ENCODE peak calls at places on chromosomes 13 and 19, in ten cellular contexts. One of them, this sample, is unnamed.

GRCh38 chr13:46211116-46211515 is 612 bp upstream of the LRRC63 start:
- DNase-seq in IMR-90: no peak
- DNase-seq in caudate nucleus: no peak
- DNase-seq in mammary epithelial cell: no peak
- DNase-seq in GM23248: no peak
- DNase-seq in H1: no peak
- DNase-seq in small intestine: peak; percentile 17
- DNase-seq in left ventricle myocardium inferior: no peak
- DNase-seq in substantia nigra: no peak
- DNase-seq in dorsolateral prefrontal cortex: no peak
- DNase-seq in this sample: no peak

GRCh38 chr19:38046254-38047047 is 139.4 kb downstream of the SIPA1L3 start:
- DNase-seq in dorsolateral prefrontal cortex: no peak
- DNase-seq in left ventricle myocardium inferior: no peak
- DNase-seq in small intestine: no peak
- DNase-seq in substantia nigra: no peak
- DNase-seq in mammary epithelial cell: no peak
- DNase-seq in H1: no peak
- DNase-seq in caudate nucleus: no peak
- DNase-seq in GM23248: no peak
- DNase-seq in IMR-90: no peak
- DNase-seq in this sample: no peak

GRCh38 chr19:342128-342455 is 2.5 kb downstream of the MIER2 start:
- DNase-seq in left ventricle myocardium inferior: no peak
- DNase-seq in caudate nucleus: no peak
- DNase-seq in mammary epithelial cell: no peak
- DNase-seq in GM23248: no peak
- DNase-seq in H1: no peak
- DNase-seq in IMR-90: no peak
- DNase-seq in small intestine: no peak
- DNase-seq in dorsolateral prefrontal cortex: peak; percentile 35
- DNase-seq in substantia nigra: no peak
- DNase-seq in this sample: no peak

GRCh38 chr19:15331419-15332310 is 674 bp downstream of the BRD4 start:
- DNase-seq in IMR-90: no peak
- DNase-seq in H1: no peak
- DNase-seq in small intestine: peak; percentile 54
- DNase-seq in dorsolateral prefrontal cortex: peak; percentile 53
- DNase-seq in mammary epithelial cell: peak; percentile 46
- DNase-seq in left ventricle myocardium inferior: peak; percentile 60
- DNase-seq in caudate nucleus: no peak
- DNase-seq in GM23248: peak; percentile 80
- DNase-seq in substantia nigra: peak; percentile 59
- DNase-seq in this sample: no peak

GRCh38 chr19:42216653-42217521 is 590 bp downstream of the DEDD2 start:
- DNase-seq in caudate nucleus: no peak
- DNase-seq in small intestine: peak; percentile 56
- DNase-seq in left ventricle myocardium inferior: peak; percentile 46
- DNase-seq in GM23248: peak; percentile 70
- DNase-seq in substantia nigra: peak; percentile 56
- DNase-seq in H1: no peak
- DNase-seq in IMR-90: peak; percentile 16
- DNase-seq in mammary epithelial cell: peak; percentile 53
- DNase-seq in dorsolateral prefrontal cortex: peak; percentile 66
- DNase-seq in this sample: no peak

GRCh38 chr19:37007587-37008220 is 70.5 kb upstream of the ZNF420 start:
- DNase-seq in substantia nigra: no peak
- DNase-seq in small intestine: peak; percentile 3
- DNase-seq in GM23248: peak; percentile 12
- DNase-seq in H1: peak; percentile 1
- DNase-seq in IMR-90: no peak
- DNase-seq in dorsolateral prefrontal cortex: no peak
- DNase-seq in caudate nucleus: no peak
- DNase-seq in left ventricle myocardium inferior: peak; percentile 80
- DNase-seq in mammary epithelial cell: peak; percentile 13
- DNase-seq in this sample: no peak

GRCh38 chr13:114259374-114259773 is 22.0 kb upstream of the UPF3A start:
- DNase-seq in left ventricle myocardium inferior: no peak
- DNase-seq in dorsolateral prefrontal cortex: no peak
- DNase-seq in substantia nigra: no peak
- DNase-seq in H1: no peak
- DNase-seq in caudate nucleus: no peak
- DNase-seq in small intestine: no peak
- DNase-seq in mammary epithelial cell: no peak
- DNase-seq in GM23248: no peak
- DNase-seq in IMR-90: no peak
- DNase-seq in this sample: no peak

GRCh38 chr13:66501187-66501586 is 728.9 kb downstream of the PCDH9 start:
- DNase-seq in caudate nucleus: no peak
- DNase-seq in mammary epithelial cell: peak; percentile 4
- DNase-seq in IMR-90: peak; percentile 78
- DNase-seq in GM23248: no peak
- DNase-seq in small intestine: no peak
- DNase-seq in H1: no peak
- DNase-seq in dorsolateral prefrontal cortex: no peak
- DNase-seq in left ventricle myocardium inferior: no peak
- DNase-seq in substantia nigra: no peak
- DNase-seq in this sample: no peak

GRCh38 chr19:5695649-5696195 is 5.6 kb downstream of the RPL36 start:
- DNase-seq in GM23248: no peak
- DNase-seq in caudate nucleus: no peak
- DNase-seq in left ventricle myocardium inferior: no peak
- DNase-seq in dorsolateral prefrontal cortex: no peak
- DNase-seq in substantia nigra: no peak
- DNase-seq in IMR-90: no peak
- DNase-seq in small intestine: no peak
- DNase-seq in mammary epithelial cell: no peak
- DNase-seq in H1: no peak
- DNase-seq in this sample: no peak

GRCh38 chr19:15436826-15437110 is 13.0 kb downstream of the WIZ start:
- DNase-seq in caudate nucleus: no peak
- DNase-seq in small intestine: no peak
- DNase-seq in mammary epithelial cell: no peak
- DNase-seq in GM23248: no peak
- DNase-seq in substantia nigra: no peak
- DNase-seq in dorsolateral prefrontal cortex: no peak
- DNase-seq in left ventricle myocardium inferior: no peak
- DNase-seq in IMR-90: no peak
- DNase-seq in H1: no peak
- DNase-seq in this sample: no peak

GRCh38 chr13:30308548-30308947 is 1.2 kb upstream of the KATNAL1 start:
- DNase-seq in left ventricle myocardium inferior: no peak
- DNase-seq in caudate nucleus: no peak
- DNase-seq in H1: no peak
- DNase-seq in substantia nigra: no peak
- DNase-seq in mammary epithelial cell: no peak
- DNase-seq in GM23248: peak; percentile 53
- DNase-seq in IMR-90: peak; percentile 41
- DNase-seq in dorsolateral prefrontal cortex: no peak
- DNase-seq in small intestine: no peak
- DNase-seq in this sample: no peak

GRCh38 chr19:38263696-38264485 is 482 bp upstream of the SPINT2 start:
- DNase-seq in small intestine: peak; percentile 97
- DNase-seq in IMR-90: peak; percentile 45
- DNase-seq in GM23248: peak; percentile 64
- DNase-seq in substantia nigra: peak; percentile 32
- DNase-seq in mammary epithelial cell: peak; percentile 95
- DNase-seq in dorsolateral prefrontal cortex: peak; percentile 79
- DNase-seq in left ventricle myocardium inferior: no peak
- DNase-seq in H1: peak; percentile 80
- DNase-seq in caudate nucleus: peak; percentile 28
- DNase-seq in this sample: peak; percentile 67

GRCh38 chr19:8826371-8826770 is 5.7 kb downstream of the ZNF558 start:
- DNase-seq in IMR-90: no peak
- DNase-seq in GM23248: no peak
- DNase-seq in caudate nucleus: no peak
- DNase-seq in H1: no peak
- DNase-seq in substantia nigra: no peak
- DNase-seq in small intestine: no peak
- DNase-seq in mammary epithelial cell: no peak
- DNase-seq in dorsolateral prefrontal cortex: no peak
- DNase-seq in left ventricle myocardium inferior: no peak
- DNase-seq in this sample: no peak

GRCh38 chr19:46035546-46035945 is 5.3 kb downstream of the IGFL4 start:
- DNase-seq in small intestine: no peak
- DNase-seq in left ventricle myocardium inferior: no peak
- DNase-seq in H1: no peak
- DNase-seq in GM23248: no peak
- DNase-seq in substantia nigra: no peak
- DNase-seq in mammary epithelial cell: no peak
- DNase-seq in caudate nucleus: no peak
- DNase-seq in dorsolateral prefrontal cortex: no peak
- DNase-seq in IMR-90: no peak
- DNase-seq in this sample: no peak

GRCh38 chr19:7874080-7874856 is at the start of gene PRR36:
- DNase-seq in H1: no peak
- DNase-seq in left ventricle myocardium inferior: no peak
- DNase-seq in GM23248: no peak
- DNase-seq in IMR-90: no peak
- DNase-seq in caudate nucleus: peak; percentile 41
- DNase-seq in substantia nigra: peak; percentile 48
- DNase-seq in dorsolateral prefrontal cortex: peak; percentile 84
- DNase-seq in mammary epithelial cell: no peak
- DNase-seq in small intestine: no peak
- DNase-seq in this sample: no peak

GRCh38 chr19:23531231-23531790 is 136.0 kb upstream of the ZNF91 start:
- DNase-seq in IMR-90: no peak
- DNase-seq in dorsolateral prefrontal cortex: no peak
- DNase-seq in GM23248: no peak
- DNase-seq in mammary epithelial cell: no peak
- DNase-seq in small intestine: no peak
- DNase-seq in H1: no peak
- DNase-seq in substantia nigra: no peak
- DNase-seq in left ventricle myocardium inferior: no peak
- DNase-seq in caudate nucleus: no peak
- DNase-seq in this sample: no peak

GRCh38 chr19:21202865-21203494 is 61.1 kb downstream of the ZNF431 start:
- DNase-seq in caudate nucleus: no peak
- DNase-seq in left ventricle myocardium inferior: no peak
- DNase-seq in H1: peak; percentile 61
- DNase-seq in GM23248: peak; percentile 63
- DNase-seq in small intestine: no peak
- DNase-seq in mammary epithelial cell: peak; percentile 38
- DNase-seq in dorsolateral prefrontal cortex: no peak
- DNase-seq in substantia nigra: peak; percentile 1
- DNase-seq in IMR-90: peak; percentile 14
- DNase-seq in this sample: no peak

GRCh38 chr19:16200038-16200775 is 2.5 kb downstream of the AP1M1 start:
- DNase-seq in dorsolateral prefrontal cortex: no peak
- DNase-seq in left ventricle myocardium inferior: no peak
- DNase-seq in H1: no peak
- DNase-seq in IMR-90: peak; percentile 33
- DNase-seq in small intestine: peak; percentile 94
- DNase-seq in mammary epithelial cell: no peak
- DNase-seq in GM23248: peak; percentile 69
- DNase-seq in caudate nucleus: no peak
- DNase-seq in substantia nigra: no peak
- DNase-seq in this sample: no peak

GRCh38 chr19:27860309-27860934 is 1352.5 kb downstream of the UQCRFS1 start:
- DNase-seq in caudate nucleus: no peak
- DNase-seq in IMR-90: no peak
- DNase-seq in H1: no peak
- DNase-seq in dorsolateral prefrontal cortex: no peak
- DNase-seq in substantia nigra: no peak
- DNase-seq in mammary epithelial cell: peak; percentile 44
- DNase-seq in small intestine: no peak
- DNase-seq in left ventricle myocardium inferior: no peak
- DNase-seq in GM23248: no peak
- DNase-seq in this sample: no peak
- H3K27ac ChIP-seq in caudate nucleus: no peak overlapping the region
- H3K27ac ChIP-seq in IMR-90: no peak overlapping the region
- H3K27ac ChIP-seq in H1: no peak overlapping the region
- H3K27ac ChIP-seq in dorsolateral prefrontal cortex: no peak overlapping the region
- H3K27ac ChIP-seq in substantia nigra: no peak overlapping the region
- H3K27ac ChIP-seq in mammary epithelial cell: no peak overlapping the region
- H3K27ac ChIP-seq in small intestine: no peak overlapping the region
- H3K27ac ChIP-seq in left ventricle myocardium inferior: no peak overlapping the region
- H3K27ac ChIP-seq in GM23248: no peak overlapping the region
- H3K27ac ChIP-seq in this sample: no peak overlapping the region

GRCh38 chr13:94198666-94199065 is 280.8 kb downstream of the DCT start:
- DNase-seq in left ventricle myocardium inferior: no peak
- DNase-seq in dorsolateral prefrontal cortex: no peak
- DNase-seq in GM23248: no peak
- DNase-seq in IMR-90: no peak
- DNase-seq in caudate nucleus: no peak
- DNase-seq in mammary epithelial cell: no peak
- DNase-seq in H1: no peak
- DNase-seq in substantia nigra: no peak
- DNase-seq in small intestine: no peak
- DNase-seq in this sample: no peak
- H3K27ac ChIP-seq in left ventricle myocardium inferior: no peak overlapping the region
- H3K27ac ChIP-seq in dorsolateral prefrontal cortex: no peak overlapping the region
- H3K27ac ChIP-seq in GM23248: no peak overlapping the region
- H3K27ac ChIP-seq in IMR-90: no peak overlapping the region
- H3K27ac ChIP-seq in caudate nucleus: no peak overlapping the region
- H3K27ac ChIP-seq in mammary epithelial cell: no peak overlapping the region
- H3K27ac ChIP-seq in H1: no peak overlapping the region
- H3K27ac ChIP-seq in substantia nigra: no peak overlapping the region
- H3K27ac ChIP-seq in small intestine: no peak overlapping the region
- H3K27ac ChIP-seq in this sample: no peak overlapping the region

GRCh38 chr13:44693156-44693826 is 117.2 kb upstream of the TSC22D1 start:
- DNase-seq in mammary epithelial cell: no peak
- DNase-seq in small intestine: no peak
- DNase-seq in GM23248: no peak
- DNase-seq in substantia nigra: no peak
- DNase-seq in IMR-90: no peak
- DNase-seq in dorsolateral prefrontal cortex: no peak
- DNase-seq in left ventricle myocardium inferior: no peak
- DNase-seq in caudate nucleus: no peak
- DNase-seq in H1: no peak
- DNase-seq in this sample: no peak
- H3K27ac ChIP-seq in mammary epithelial cell: no peak overlapping the region
- H3K27ac ChIP-seq in small intestine: no peak overlapping the region
- H3K27ac ChIP-seq in GM23248: no peak overlapping the region
- H3K27ac ChIP-seq in substantia nigra: no peak overlapping the region
- H3K27ac ChIP-seq in IMR-90: no peak overlapping the region
- H3K27ac ChIP-seq in dorsolateral prefrontal cortex: no peak overlapping the region
- H3K27ac ChIP-seq in left ventricle myocardium inferior: peak overlapping the region; percentile 85
- H3K27ac ChIP-seq in caudate nucleus: no peak overlapping the region
- H3K27ac ChIP-seq in H1: no peak overlapping the region
- H3K27ac ChIP-seq in this sample: no peak overlapping the region

GRCh38 chr19:44356383-44357111 is at the start of gene ZNF112:
- DNase-seq in substantia nigra: peak; percentile 90
- DNase-seq in GM23248: peak; percentile 91
- DNase-seq in small intestine: peak; percentile 97
- DNase-seq in H1: peak; percentile 79
- DNase-seq in dorsolateral prefrontal cortex: peak; percentile 95
- DNase-seq in left ventricle myocardium inferior: peak; percentile 83
- DNase-seq in IMR-90: peak; percentile 91
- DNase-seq in mammary epithelial cell: peak; percentile 97
- DNase-seq in caudate nucleus: peak; percentile 80
- DNase-seq in this sample: peak; percentile 88
- H3K27ac ChIP-seq in substantia nigra: peak within 1 kb of the TSS; percentile 75
- H3K27ac ChIP-seq in GM23248: no peak within 1 kb of the TSS
- H3K27ac ChIP-seq in small intestine: peak within 1 kb of the TSS; percentile 73
- H3K27ac ChIP-seq in H1: no peak within 1 kb of the TSS
- H3K27ac ChIP-seq in dorsolateral prefrontal cortex: peak within 1 kb of the TSS; percentile 50
- H3K27ac ChIP-seq in left ventricle myocardium inferior: peak within 1 kb of the TSS; percentile 63
- H3K27ac ChIP-seq in IMR-90: peak within 1 kb of the TSS; percentile 79
- H3K27ac ChIP-seq in mammary epithelial cell: peak within 1 kb of the TSS; percentile 37
- H3K27ac ChIP-seq in caudate nucleus: peak within 1 kb of the TSS; percentile 74
- H3K27ac ChIP-seq in this sample: no peak within 1 kb of the TSS